ENCODE peak calls at places on chromosomes 3 and 15, in six cellular contexts. E, B, F, L, N and J are unnamed samples.

GRCh38 chr3:45670995-45671394 is 18.2 kb upstream of the SACM1L start:
- DNase-seq in E (no peak), B (no peak), F (no peak), L (no peak), N (no peak), J (no peak)

GRCh38 chr15:33112541-33113105 is 81.9 kb downstream of the FMN1 start:
- DNase-seq in E (no peak), B (no peak), F (no peak), L (no peak), N (no peak), J (no peak)

GRCh38 chr15:75232826-75233503 is 25.2 kb upstream of the GOLGA6C start:
- DNase-seq in E (no peak), B (no peak), F (peak), L (no peak), N (no peak), J (peak)

GRCh38 chr15:38072007-38072506 is 137.6 kb downstream of the TMCO5A start:
- DNase-seq in E (no peak), B (no peak), F (no peak), L (no peak), N (no peak), J (no peak)

GRCh38 chr3:101941253-101942039 is 92.1 kb downstream of the NFKBIZ start:
- DNase-seq in E (no peak), B (no peak), F (no peak), L (no peak), N (no peak), J (no peak)

GRCh38 chr3:38311941-38312340 is 29.8 kb downstream of the SLC22A14 start:
- DNase-seq in E (no peak), B (no peak), F (no peak), L (no peak), N (no peak), J (no peak)

GRCh38 chr3:128185630-128186447 is 32.6 kb downstream of the EEFSEC start:
- DNase-seq in E (no peak), B (no peak), F (no peak), L (no peak), N (no peak), J (no peak)

GRCh38 chr3:126782554-126782953 is 78.5 kb downstream of the CHCHD6 start:
- DNase-seq in E (no peak), B (no peak), F (no peak), L (no peak), N (no peak), J (no peak)

GRCh38 chr3:107540857-107541256 is 18.1 kb downstream of the BBX start:
- DNase-seq in E (no peak), B (no peak), F (no peak), L (no peak), N (no peak), J (no peak)

GRCh38 chr15:65285291-65286068 is 1.2 kb downstream of the PARP16 start:
- DNase-seq in E (no peak), B (no peak), F (no peak), L (no peak), N (no peak), J (no peak)

GRCh38 chr15:71049706-71050422 is 65.4 kb upstream of the THSD4 start:
- DNase-seq in E (no peak), B (no peak), F (no peak), L (no peak), N (no peak), J (no peak)

GRCh38 chr3:139537325-139537724 is 2.2 kb downstream of the RBP1 start:
- DNase-seq in E (no peak), B (no peak), F (no peak), L (no peak), N (peak), J (no peak)

GRCh38 chr15:85284497-85284896 is 95.9 kb upstream of the AKAP13 start:
- DNase-seq in E (no peak), B (no peak), F (no peak), L (peak), N (no peak), J (no peak)

GRCh38 chr3:52428151-52429005 is 16.5 kb downstream of the SEMA3G start:
- DNase-seq in E (no peak), B (peak), F (no peak), L (no peak), N (peak), J (no peak)

GRCh38 chr15:39359736-39360135 is 221.1 kb upstream of the THBS1 start:
- DNase-seq in E (no peak), B (no peak), F (no peak), L (no peak), N (no peak), J (no peak)

GRCh38 chr15:39357478-39358268 is 223.2 kb upstream of the THBS1 start:
- DNase-seq in E (no peak), B (no peak), F (no peak), L (no peak), N (no peak), J (no peak)

GRCh38 chr15:39360417-39360816 is 220.5 kb upstream of the THBS1 start:
- DNase-seq in E (no peak), B (no peak), F (no peak), L (no peak), N (peak), J (no peak)

GRCh38 chr15:39361497-39361896 is 219.4 kb upstream of the THBS1 start:
- DNase-seq in E (no peak), B (no peak), F (no peak), L (no peak), N (no peak), J (no peak)

DNA sequence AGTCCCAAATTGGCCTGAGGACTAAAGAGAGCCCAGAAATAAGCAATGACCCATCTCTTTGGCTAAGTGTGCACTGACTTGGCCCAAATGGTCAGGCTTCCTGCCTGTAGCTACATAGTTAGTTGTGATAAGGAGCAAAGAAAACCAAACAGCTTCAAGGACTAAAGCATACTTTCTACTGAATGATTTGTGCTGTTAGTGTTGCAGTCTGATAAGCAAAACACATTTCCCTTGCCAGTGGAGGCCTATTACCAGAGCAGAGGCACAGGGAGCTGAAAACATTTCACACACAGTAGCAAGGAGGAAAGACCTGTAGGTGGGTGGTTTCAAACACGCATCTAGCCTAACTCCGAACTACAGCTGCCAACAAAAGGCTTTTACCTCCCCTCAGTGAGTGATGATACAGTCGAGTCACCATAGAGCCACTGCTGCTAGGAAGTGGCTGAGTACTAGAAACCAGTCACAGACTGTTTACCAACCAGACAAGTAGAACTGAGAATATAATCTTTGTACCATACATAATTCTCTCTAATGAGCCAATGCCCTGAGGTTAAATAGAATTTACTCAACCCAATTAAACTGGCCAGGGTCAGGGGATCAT is 222.3 kb upstream of the THBS1 start:
- DNase-seq in E (no peak), B (peak), F (no peak), L (no peak), N (peak), J (no peak)
- TF ChIP-seq POLR2AphosphoS5 in E (no peak), B (no peak), F (no peak), L (no peak), N (no peak), J (no peak)

GRCh38 chr15:26744894-26745293 is 28.0 kb downstream of the GABRB3 start:
- DNase-seq in E (no peak), B (no peak), F (no peak), L (no peak), N (no peak), J (no peak)

GRCh38 chr15:26739791-26740190 is 33.1 kb downstream of the GABRB3 start:
- DNase-seq in E (no peak), B (no peak), F (no peak), L (no peak), N (no peak), J (no peak)

GRCh38 chr15:26736502-26737248 is 36.2 kb downstream of the GABRB3 start:
- DNase-seq in E (no peak), B (no peak), F (no peak), L (no peak), N (no peak), J (no peak)

DNA sequence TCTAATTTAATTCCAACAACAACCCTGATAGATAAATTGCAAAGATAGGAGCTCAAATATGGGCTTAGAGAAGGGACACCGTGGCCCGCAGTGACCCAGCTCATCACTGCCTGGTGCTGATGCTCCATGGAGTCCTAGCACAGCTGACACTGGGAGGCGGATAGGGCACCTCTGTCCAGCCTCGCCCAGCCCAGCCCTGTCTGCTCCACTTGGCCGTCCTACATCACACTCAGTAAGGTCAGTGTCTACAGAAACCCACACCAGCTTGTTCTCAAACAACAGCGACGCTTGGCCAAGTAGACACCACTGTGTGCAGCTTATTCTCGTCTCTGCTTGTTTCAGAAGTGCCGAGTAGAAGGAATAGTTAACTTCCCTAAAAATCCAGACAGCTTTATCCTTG is 33.9 kb downstream of the GABRB3 start:
- DNase-seq in E (no peak), B (no peak), F (no peak), L (no peak), N (no peak), J (no peak)
- TF ChIP-seq POLR2A in E (no peak), B (no peak), F (no peak), L (no peak), N (no peak), J (no peak)

GRCh38 chr3:175916151-175916946 is 1057.2 kb downstream of the NAALADL2 start:
- DNase-seq in E (no peak), B (no peak), F (no peak), L (no peak), N (no peak), J (no peak)

GRCh38 chr3:175914785-175915184 is 1055.7 kb downstream of the NAALADL2 start:
- DNase-seq in E (no peak), B (no peak), F (no peak), L (no peak), N (no peak), J (no peak)

DNA sequence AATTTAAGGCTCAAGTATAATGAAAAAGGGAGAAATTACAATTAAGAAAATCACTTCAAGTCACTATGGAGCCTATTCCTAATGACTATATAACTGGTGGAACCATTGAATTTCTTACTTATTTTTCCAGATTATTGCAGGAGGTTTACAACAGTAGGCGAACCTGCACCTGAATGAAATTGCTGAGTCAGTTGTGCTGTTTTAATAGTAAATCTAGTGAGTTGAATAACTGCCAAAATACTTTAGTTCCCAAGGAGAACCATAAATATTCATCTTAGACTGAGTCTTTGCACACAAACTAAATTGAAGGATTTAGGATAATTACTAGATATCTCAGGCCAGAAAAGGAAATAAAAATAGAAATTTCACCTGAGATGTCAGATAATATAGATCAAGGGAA is 1052.8 kb downstream of the NAALADL2 start:
- DNase-seq in E (no peak), B (no peak), F (no peak), L (no peak), N (no peak), J (no peak)
- TF ChIP-seq TAF1 in E (no peak), B (no peak), F (no peak), L (no peak), N (no peak), J (no peak)

DNA sequence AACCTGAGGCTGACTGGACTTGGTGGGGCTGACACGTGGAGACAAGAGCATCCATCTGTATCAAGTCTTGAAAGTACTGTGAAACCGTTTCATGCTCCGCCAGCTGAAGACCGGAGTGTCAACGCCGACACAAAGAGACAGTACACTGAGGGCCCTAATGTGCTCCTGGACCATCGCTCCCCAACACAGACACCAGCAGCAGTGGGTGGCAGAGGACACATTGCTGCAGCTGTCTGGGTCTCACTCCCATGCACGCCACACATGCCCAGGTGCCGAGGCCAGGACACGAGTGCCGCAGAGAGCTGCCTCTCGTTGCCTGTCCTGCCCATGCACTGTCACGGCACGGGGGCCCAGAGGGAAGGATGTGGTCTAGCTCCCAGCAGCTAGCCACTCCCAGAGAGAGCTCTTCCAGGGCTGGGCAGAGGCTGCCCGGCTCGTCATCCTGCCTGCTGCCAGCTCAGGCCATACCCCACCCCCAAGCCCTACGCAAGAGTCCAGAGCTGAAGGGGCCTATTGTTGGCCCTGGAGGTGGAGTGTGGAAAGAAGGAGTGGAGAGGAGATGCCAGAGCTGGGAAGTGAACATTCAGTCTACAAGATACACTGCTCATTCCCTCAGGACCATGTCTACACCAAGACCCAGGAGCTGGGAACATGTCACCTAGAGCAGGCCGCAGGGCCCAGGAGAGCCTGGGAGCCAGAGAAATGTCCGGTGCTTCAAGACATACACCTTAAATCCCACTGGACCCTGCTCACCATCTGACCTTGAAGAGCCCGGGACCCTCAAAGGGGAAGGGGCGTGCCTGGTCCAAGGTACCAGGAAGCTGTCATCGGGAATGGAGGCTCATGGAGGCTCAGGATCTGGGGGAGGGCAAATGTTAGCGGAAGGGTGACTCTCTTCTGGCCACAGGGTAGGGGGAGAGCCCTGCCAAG is 7.7 kb downstream of the TNK2 start:
- DNase-seq in E (no peak), B (no peak), F (no peak), L (no peak), N (peak), J (no peak)
- TF ChIP-seq POLR2AphosphoS5 in E (no peak), B (no peak), F (no peak), L (no peak), N (no peak), J (no peak)

GRCh38 chr15:60397772-60398445 is at the start of gene ANXA2:
- DNase-seq in E (no peak), B (peak), F (peak), L (no peak), N (no peak), J (peak)
- TF ChIP-seq POLR2A in E (no peak), B (peak), F (peak), L (peak), N (no peak), J (peak)

GRCh38 chr3:155352900-155353490 is 59.5 kb upstream of the STRIT1 start:
- DNase-seq in E (no peak), B (peak), F (no peak), L (no peak), N (peak), J (no peak)
- TF ChIP-seq TAF1 in E (no peak), B (no peak), F (no peak), L (no peak), N (no peak), J (no peak)